ENCODE peak calls at places on chromosomes 5 and 9, in eight cellular contexts. G is stimulated activated naive CD8-positive, alpha-beta T cell treated with anti-CD3 and anti-CD28 coated beads, Interleukin-15, amount 100 ng/mL, for 72 hours; J is skeletal muscle cell; K is GM03348; X is stimulated activated CD4-positive, alpha-beta T cell treated with anti-CD3 and anti-CD28 coated beads, TNF-alpha, amount 100 ng/mL, for 24 hours; L is central memory CD4-positive, alpha-beta T cell; N is GM12891; C is amygdala. H is an unnamed sample.
A peak's percentile ranks its signal among the peaks of the same experiment; 100 is the strongest.

GRCh38 chr5:169545762-169546161 is 37.8 kb upstream of the SPDL1 start:
- DNase-seq in K (peak; percentile 11), C (no peak), J (no peak), X (no peak), G (no peak), L (no peak), N (no peak), H (no peak)

GRCh38 chr5:36728697-36729543 is 122.5 kb downstream of the SLC1A3 start:
- DNase-seq in N (peak; percentile 37), L (peak; percentile 32), C (no peak), K (peak; percentile 79), J (no peak), X (no peak), G (peak; percentile 20), H (peak; percentile 11)

GRCh38 chr5:1105350-1106265 is 6.3 kb downstream of the SLC12A7 start:
- DNase-seq in L (peak; percentile 90), J (no peak), G (peak; percentile 71), N (no peak), X (no peak), C (no peak), K (no peak), H (no peak)

GRCh38 chr5:59042201-59042600 is 459.3 kb downstream of the RAB3C start:
- DNase-seq in G (no peak), X (no peak), L (no peak), K (peak; percentile 24), N (no peak), J (peak; percentile 75), C (no peak), H (no peak)

GRCh38 chr9:91486699-91487497 is 63.3 kb upstream of the NFIL3 start:
- DNase-seq in N (no peak), X (no peak), J (peak; percentile 27), L (no peak), C (no peak), K (peak; percentile 47), G (no peak), H (no peak)

GRCh38 chr9:125238915-125239446 is 2.2 kb downstream of the HSPA5 start:
- DNase-seq in X (no peak), J (no peak), G (no peak), N (no peak), C (no peak), L (peak; percentile 10), K (no peak), H (no peak)

GRCh38 chr5:172093559-172093958 is 87.1 kb upstream of the FBXW11 start:
- DNase-seq in C (no peak), G (no peak), J (no peak), N (no peak), K (no peak), X (no peak), L (no peak), H (no peak)

GRCh38 chr5:158824167-158824882 is 275.4 kb downstream of the EBF1 start:
- DNase-seq in X (no peak), C (no peak), N (no peak), L (no peak), K (no peak), J (no peak), G (no peak), H (no peak)

GRCh38 chr5:151670953-151671636 is 15.6 kb downstream of the SPARC start:
- DNase-seq in N (no peak), K (no peak), X (no peak), J (no peak), L (no peak), G (no peak), C (no peak), H (no peak)

GRCh38 chr5:110258460-110258859 is 468.0 kb downstream of the TMEM232 start:
- DNase-seq in J (peak; percentile 11), C (no peak), L (no peak), G (no peak), X (no peak), N (no peak), K (peak; percentile 70), H (peak; percentile 66)

GRCh38 chr5:6829150-6829784 is 116.0 kb downstream of the TENT4A start:
- DNase-seq in J (no peak), C (no peak), G (peak; percentile 54), X (peak; percentile 45), N (peak; percentile 12), L (peak; percentile 12), K (peak; percentile 26), H (no peak)

GRCh38 chr5:83255268-83255667 is 177.9 kb downstream of the XRCC4 start:
- DNase-seq in K (peak; percentile 11), L (no peak), J (no peak), N (no peak), C (no peak), X (no peak), G (no peak), H (no peak)

GRCh38 chr5:125424374-125424773 is 677.9 kb upstream of the ZNF608 start:
- DNase-seq in J (no peak), X (no peak), L (no peak), N (no peak), G (no peak), K (no peak), C (no peak), H (no peak)

GRCh38 chr9:73344060-73344459 is 192.4 kb downstream of the ANXA1 start:
- DNase-seq in N (no peak), X (no peak), K (no peak), G (no peak), C (no peak), J (no peak), L (no peak), H (no peak)

GRCh38 chr9:120507936-120508510 is 71.9 kb downstream of the CDK5RAP2 start:
- DNase-seq in J (no peak), G (no peak), N (no peak), L (no peak), K (no peak), C (peak; percentile 8), X (no peak), H (no peak)

GRCh38 chr9:124209774-124210173 is 48.0 kb upstream of the NEK6 start:
- DNase-seq in C (no peak), K (no peak), X (no peak), L (no peak), N (no peak), J (no peak), G (no peak), H (no peak)

GRCh38 chr9:131854334-131854733 is 114.5 kb upstream of the RAPGEF1 start:
- DNase-seq in L (no peak), J (no peak), K (no peak), G (no peak), N (no peak), C (no peak), X (no peak), H (no peak)

GRCh38 chr5:88842784-88843183 is 40.2 kb downstream of the MEF2C start:
- DNase-seq in K (no peak), N (no peak), X (no peak), J (no peak), L (no peak), C (no peak), G (no peak), H (no peak)

GRCh38 chr5:142053434-142054253 is 40.8 kb upstream of the GNPDA1 start:
- DNase-seq in L (no peak), C (no peak), K (peak; percentile 62), X (no peak), G (no peak), N (no peak), J (peak; percentile 86), H (no peak)

GRCh38 chr9:14593406-14593805 is 99.8 kb downstream of the ZDHHC21 start:
- DNase-seq in X (no peak), L (no peak), N (no peak), J (no peak), C (no peak), K (no peak), G (no peak), H (no peak)